ENCODE peak calls at places on chromosomes 11 and 22, in nine cellular contexts. One of them, this sample, is unnamed.

GRCh38 chr11:15027011-15027410 is 46.4 kb upstream of the CALCB start:
- DNase-seq in AG04450: no peak
- DNase-seq in SK-N-SH: no peak
- DNase-seq in brain microvascular endothelial cell: no peak
- DNase-seq in PC-3: no peak
- DNase-seq in tibial nerve: no peak
- DNase-seq in GM23338: no peak
- DNase-seq in upper lobe of right lung: no peak
- DNase-seq in Peyer's patch: no peak
- DNase-seq in this sample: no peak

GRCh38 chr11:10139656-10140055 is 154.4 kb downstream of the SBF2 start:
- DNase-seq in AG04450: no peak
- DNase-seq in SK-N-SH: no peak
- DNase-seq in brain microvascular endothelial cell: peak; percentile 79
- DNase-seq in PC-3: peak; percentile 69
- DNase-seq in tibial nerve: no peak
- DNase-seq in GM23338: no peak
- DNase-seq in upper lobe of right lung: no peak
- DNase-seq in Peyer's patch: no peak
- DNase-seq in this sample: no peak

GRCh38 chr11:68164437-68164836 is 43.2 kb upstream of the CHKA start:
- DNase-seq in AG04450: no peak
- DNase-seq in SK-N-SH: no peak
- DNase-seq in brain microvascular endothelial cell: peak; percentile 24
- DNase-seq in PC-3: peak; percentile 72
- DNase-seq in tibial nerve: no peak
- DNase-seq in GM23338: no peak
- DNase-seq in upper lobe of right lung: no peak
- DNase-seq in Peyer's patch: no peak
- DNase-seq in this sample: no peak

GRCh38 chr11:1476946-1477736 is 9.4 kb downstream of the MOB2 start:
- DNase-seq in AG04450: no peak
- DNase-seq in SK-N-SH: no peak
- DNase-seq in brain microvascular endothelial cell: no peak
- DNase-seq in PC-3: no peak
- DNase-seq in tibial nerve: no peak
- DNase-seq in GM23338: no peak
- DNase-seq in upper lobe of right lung: peak; percentile 33
- DNase-seq in Peyer's patch: no peak
- DNase-seq in this sample: no peak

GRCh38 chr11:62142921-62143320 is 19.1 kb downstream of the INCENP start:
- DNase-seq in AG04450: no peak
- DNase-seq in SK-N-SH: peak; percentile 18
- DNase-seq in brain microvascular endothelial cell: no peak
- DNase-seq in PC-3: no peak
- DNase-seq in tibial nerve: no peak
- DNase-seq in GM23338: no peak
- DNase-seq in upper lobe of right lung: peak; percentile 52
- DNase-seq in Peyer's patch: peak; percentile 29
- DNase-seq in this sample: no peak

GRCh38 chr11:47908198-47908597 is 60.0 kb upstream of the NUP160 start:
- DNase-seq in AG04450: no peak
- DNase-seq in SK-N-SH: no peak
- DNase-seq in brain microvascular endothelial cell: no peak
- DNase-seq in PC-3: no peak
- DNase-seq in tibial nerve: no peak
- DNase-seq in GM23338: no peak
- DNase-seq in upper lobe of right lung: no peak
- DNase-seq in Peyer's patch: no peak
- DNase-seq in this sample: no peak

GRCh38 chr11:111939836-111940604 is 2.9 kb downstream of the DIXDC1 start:
- DNase-seq in AG04450: peak; percentile 68
- DNase-seq in SK-N-SH: peak; percentile 66
- DNase-seq in brain microvascular endothelial cell: peak; percentile 69
- DNase-seq in PC-3: peak; percentile 59
- DNase-seq in tibial nerve: no peak
- DNase-seq in GM23338: no peak
- DNase-seq in upper lobe of right lung: no peak
- DNase-seq in Peyer's patch: no peak
- DNase-seq in this sample: peak; percentile 88

GRCh38 chr11:133215529-133216230 is 316.6 kb downstream of the OPCML start:
- DNase-seq in AG04450: no peak
- DNase-seq in SK-N-SH: no peak
- DNase-seq in brain microvascular endothelial cell: no peak
- DNase-seq in PC-3: no peak
- DNase-seq in tibial nerve: no peak
- DNase-seq in GM23338: peak; percentile 6
- DNase-seq in upper lobe of right lung: no peak
- DNase-seq in Peyer's patch: no peak
- DNase-seq in this sample: no peak

GRCh38 chr11:104668797-104669463 is 229.3 kb downstream of the CASP12 start:
- DNase-seq in AG04450: peak; percentile 69
- DNase-seq in SK-N-SH: no peak
- DNase-seq in brain microvascular endothelial cell: peak; percentile 84
- DNase-seq in PC-3: peak; percentile 98
- DNase-seq in tibial nerve: no peak
- DNase-seq in GM23338: no peak
- DNase-seq in upper lobe of right lung: no peak
- DNase-seq in Peyer's patch: no peak
- DNase-seq in this sample: peak; percentile 66

GRCh38 chr11:111923351-111923788 is 4.7 kb downstream of the C11orf52 start:
- DNase-seq in AG04450: no peak
- DNase-seq in SK-N-SH: no peak
- DNase-seq in brain microvascular endothelial cell: no peak
- DNase-seq in PC-3: no peak
- DNase-seq in tibial nerve: peak; percentile 33
- DNase-seq in GM23338: no peak
- DNase-seq in upper lobe of right lung: no peak
- DNase-seq in Peyer's patch: no peak
- DNase-seq in this sample: no peak

GRCh38 chr11:123822591-123822990 is 16.4 kb upstream of the OR6M1 start:
- DNase-seq in AG04450: no peak
- DNase-seq in SK-N-SH: no peak
- DNase-seq in brain microvascular endothelial cell: no peak
- DNase-seq in PC-3: no peak
- DNase-seq in tibial nerve: no peak
- DNase-seq in GM23338: peak; percentile 22
- DNase-seq in upper lobe of right lung: no peak
- DNase-seq in Peyer's patch: no peak
- DNase-seq in this sample: no peak

GRCh38 chr11:2807801-2808241 is 77.8 kb downstream of the CDKN1C start:
- DNase-seq in AG04450: no peak
- DNase-seq in SK-N-SH: no peak
- DNase-seq in brain microvascular endothelial cell: no peak
- DNase-seq in PC-3: no peak
- DNase-seq in tibial nerve: no peak
- DNase-seq in GM23338: no peak
- DNase-seq in upper lobe of right lung: peak; percentile 58
- DNase-seq in Peyer's patch: peak; percentile 41
- DNase-seq in this sample: no peak

GRCh38 chr11:69516526-69516925 is 35.1 kb downstream of the LINC01488 start:
- DNase-seq in AG04450: no peak
- DNase-seq in SK-N-SH: no peak
- DNase-seq in brain microvascular endothelial cell: no peak
- DNase-seq in PC-3: no peak
- DNase-seq in tibial nerve: no peak
- DNase-seq in GM23338: no peak
- DNase-seq in upper lobe of right lung: peak; percentile 28
- DNase-seq in Peyer's patch: no peak
- DNase-seq in this sample: no peak

GRCh38 chr22:49571326-49571725 is 256.3 kb downstream of the BRD1 start:
- DNase-seq in AG04450: no peak
- DNase-seq in SK-N-SH: no peak
- DNase-seq in brain microvascular endothelial cell: no peak
- DNase-seq in PC-3: no peak
- DNase-seq in tibial nerve: no peak
- DNase-seq in GM23338: no peak
- DNase-seq in upper lobe of right lung: no peak
- DNase-seq in Peyer's patch: peak; percentile 24
- DNase-seq in this sample: no peak
- TF ChIP-seq CTCF in AG04450: no peak
- TF ChIP-seq CTCF in SK-N-SH: no peak
- TF ChIP-seq CTCF in brain microvascular endothelial cell: no peak
- TF ChIP-seq CTCF in PC-3: no peak
- TF ChIP-seq CTCF in tibial nerve: no peak
- TF ChIP-seq CTCF in GM23338: no peak
- TF ChIP-seq CTCF in upper lobe of right lung: no peak
- TF ChIP-seq CTCF in Peyer's patch: no peak
- TF ChIP-seq CTCF in this sample: no peak

DNA sequence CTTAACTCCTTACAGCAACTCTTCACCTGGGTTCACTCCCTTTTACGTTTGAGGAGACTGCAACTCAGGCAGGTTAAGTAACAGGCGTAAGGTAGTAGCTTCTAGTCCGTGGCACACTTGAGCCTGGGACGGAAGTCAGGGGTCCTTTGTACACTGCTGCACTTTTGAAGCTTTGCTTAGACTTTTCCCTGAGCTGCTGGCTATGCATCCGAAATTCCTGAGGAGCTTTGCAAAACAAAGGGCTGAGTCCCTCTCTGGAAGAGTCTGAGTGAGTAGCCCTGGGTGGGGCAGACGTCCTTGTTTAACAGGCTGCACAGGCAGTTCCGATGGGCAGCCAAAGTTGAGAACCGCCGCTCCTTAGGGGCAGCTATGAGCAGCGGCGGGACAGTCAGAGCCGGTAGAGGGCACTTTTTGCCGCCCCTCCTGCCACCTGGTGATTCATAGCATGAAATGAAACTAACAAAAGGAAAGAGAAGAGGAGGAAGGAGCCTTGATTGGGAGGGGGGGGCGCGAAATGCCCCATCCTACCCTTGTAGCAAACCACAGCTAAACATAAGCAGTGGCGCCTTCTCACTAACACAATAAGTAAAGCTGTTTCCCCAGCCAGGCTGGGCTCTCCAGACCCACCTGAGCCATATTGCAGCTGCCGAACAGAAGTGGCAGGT is 1.4 kb downstream of the TMEM109 start:
- DNase-seq in AG04450: no peak
- DNase-seq in SK-N-SH: peak; percentile 65
- DNase-seq in brain microvascular endothelial cell: peak; percentile 36
- DNase-seq in PC-3: peak; percentile 95
- DNase-seq in tibial nerve: peak; percentile 45
- DNase-seq in GM23338: peak; percentile 85
- DNase-seq in upper lobe of right lung: peak; percentile 84
- DNase-seq in Peyer's patch: peak; percentile 93
- DNase-seq in this sample: no peak
- H3K4me3 ChIP-seq in AG04450: peak overlapping the region; percentile 80
- H3K4me3 ChIP-seq in SK-N-SH: peak overlapping the region; percentile 80
- H3K4me3 ChIP-seq in brain microvascular endothelial cell: peak overlapping the region; percentile 79
- H3K4me3 ChIP-seq in PC-3: peak overlapping the region; percentile 73
- H3K4me3 ChIP-seq in tibial nerve: peak overlapping the region; percentile 94
- H3K4me3 ChIP-seq in GM23338: peak overlapping the region; percentile 56
- H3K4me3 ChIP-seq in upper lobe of right lung: peak overlapping the region; percentile 83
- H3K4me3 ChIP-seq in Peyer's patch: peak overlapping the region; percentile 73
- H3K4me3 ChIP-seq in this sample: peak overlapping the region; percentile 82

GRCh38 chr22:36733271-36733670 is 29.7 kb upstream of the CACNG2 start:
- DNase-seq in AG04450: no peak
- DNase-seq in SK-N-SH: no peak
- DNase-seq in brain microvascular endothelial cell: no peak
- DNase-seq in PC-3: no peak
- DNase-seq in tibial nerve: no peak
- DNase-seq in GM23338: no peak
- DNase-seq in upper lobe of right lung: peak; percentile 17
- DNase-seq in Peyer's patch: peak; percentile 10
- DNase-seq in this sample: no peak

GRCh38 chr22:36730176-36730858 is 26.8 kb upstream of the CACNG2 start:
- DNase-seq in AG04450: no peak
- DNase-seq in SK-N-SH: no peak
- DNase-seq in brain microvascular endothelial cell: no peak
- DNase-seq in PC-3: no peak
- DNase-seq in tibial nerve: no peak
- DNase-seq in GM23338: no peak
- DNase-seq in upper lobe of right lung: peak; percentile 57
- DNase-seq in Peyer's patch: peak; percentile 36
- DNase-seq in this sample: no peak

GRCh38 chr22:36731916-36732315 is 28.4 kb upstream of the CACNG2 start:
- DNase-seq in AG04450: no peak
- DNase-seq in SK-N-SH: no peak
- DNase-seq in brain microvascular endothelial cell: no peak
- DNase-seq in PC-3: no peak
- DNase-seq in tibial nerve: no peak
- DNase-seq in GM23338: no peak
- DNase-seq in upper lobe of right lung: peak; percentile 58
- DNase-seq in Peyer's patch: peak; percentile 22
- DNase-seq in this sample: no peak

GRCh38 chr22:36734171-36735058 is 30.9 kb upstream of the CACNG2 start:
- DNase-seq in AG04450: no peak
- DNase-seq in SK-N-SH: no peak
- DNase-seq in brain microvascular endothelial cell: peak; percentile 21
- DNase-seq in PC-3: peak; percentile 23
- DNase-seq in tibial nerve: no peak
- DNase-seq in GM23338: no peak
- DNase-seq in upper lobe of right lung: peak; percentile 58
- DNase-seq in Peyer's patch: peak; percentile 34
- DNase-seq in this sample: no peak

GRCh38 chr22:36732609-36733008 is 29.1 kb upstream of the CACNG2 start:
- DNase-seq in AG04450: no peak
- DNase-seq in SK-N-SH: no peak
- DNase-seq in brain microvascular endothelial cell: no peak
- DNase-seq in PC-3: no peak
- DNase-seq in tibial nerve: no peak
- DNase-seq in GM23338: no peak
- DNase-seq in upper lobe of right lung: peak; percentile 22
- DNase-seq in Peyer's patch: peak; percentile 17
- DNase-seq in this sample: no peak
- H3K27me3 ChIP-seq in AG04450: peaks cover 13% of the 10 kb centered on the region
- H3K27me3 ChIP-seq in SK-N-SH: no peaks in the 10 kb centered on the region
- H3K27me3 ChIP-seq in brain microvascular endothelial cell: no peaks in the 10 kb centered on the region
- H3K27me3 ChIP-seq in PC-3: no peaks in the 10 kb centered on the region
- H3K27me3 ChIP-seq in tibial nerve: no peaks in the 10 kb centered on the region
- H3K27me3 ChIP-seq in GM23338: no peaks in the 10 kb centered on the region
- H3K27me3 ChIP-seq in upper lobe of right lung: peaks cover 17% of the 10 kb centered on the region
- H3K27me3 ChIP-seq in Peyer's patch: no peaks in the 10 kb centered on the region
- H3K27me3 ChIP-seq in this sample: peaks cover 9% of the 10 kb centered on the region

GRCh38 chr11:129767827-129768226 is 47.8 kb upstream of the TMEM45B start:
- DNase-seq in AG04450: no peak
- DNase-seq in SK-N-SH: no peak
- DNase-seq in brain microvascular endothelial cell: no peak
- DNase-seq in PC-3: peak; percentile 62
- DNase-seq in tibial nerve: no peak
- DNase-seq in GM23338: no peak
- DNase-seq in upper lobe of right lung: no peak
- DNase-seq in Peyer's patch: no peak
- DNase-seq in this sample: no peak

GRCh38 chr11:129770993-129771392 is 44.7 kb upstream of the TMEM45B start:
- DNase-seq in AG04450: no peak
- DNase-seq in SK-N-SH: no peak
- DNase-seq in brain microvascular endothelial cell: no peak
- DNase-seq in PC-3: no peak
- DNase-seq in tibial nerve: no peak
- DNase-seq in GM23338: no peak
- DNase-seq in upper lobe of right lung: no peak
- DNase-seq in Peyer's patch: peak; percentile 61
- DNase-seq in this sample: no peak

GRCh38 chr11:129768356-129768755 is 47.3 kb upstream of the TMEM45B start:
- DNase-seq in AG04450: no peak
- DNase-seq in SK-N-SH: no peak
- DNase-seq in brain microvascular endothelial cell: peak; percentile 25
- DNase-seq in PC-3: no peak
- DNase-seq in tibial nerve: no peak
- DNase-seq in GM23338: no peak
- DNase-seq in upper lobe of right lung: no peak
- DNase-seq in Peyer's patch: no peak
- DNase-seq in this sample: no peak

GRCh38 chr11:129769059-129769458 is 46.6 kb upstream of the TMEM45B start:
- DNase-seq in AG04450: no peak
- DNase-seq in SK-N-SH: no peak
- DNase-seq in brain microvascular endothelial cell: no peak
- DNase-seq in PC-3: no peak
- DNase-seq in tibial nerve: no peak
- DNase-seq in GM23338: no peak
- DNase-seq in upper lobe of right lung: no peak
- DNase-seq in Peyer's patch: no peak
- DNase-seq in this sample: no peak

GRCh38 chr11:129766858-129767604 is 48.6 kb upstream of the TMEM45B start:
- DNase-seq in AG04450: no peak
- DNase-seq in SK-N-SH: peak; percentile 29
- DNase-seq in brain microvascular endothelial cell: peak; percentile 25
- DNase-seq in PC-3: peak; percentile 69
- DNase-seq in tibial nerve: no peak
- DNase-seq in GM23338: peak; percentile 80
- DNase-seq in upper lobe of right lung: no peak
- DNase-seq in Peyer's patch: peak; percentile 62
- DNase-seq in this sample: no peak
- TF ChIP-seq CTCF in AG04450: peak; percentile 69
- TF ChIP-seq CTCF in SK-N-SH: peak; percentile 43
- TF ChIP-seq CTCF in brain microvascular endothelial cell: peak; percentile 82
- TF ChIP-seq CTCF in PC-3: peak; percentile 87
- TF ChIP-seq CTCF in tibial nerve: no peak
- TF ChIP-seq CTCF in GM23338: peak; percentile 83
- TF ChIP-seq CTCF in upper lobe of right lung: peak; percentile 45
- TF ChIP-seq CTCF in Peyer's patch: no peak
- TF ChIP-seq CTCF in this sample: peak; percentile 70